ENCODE peak calls at places on chromosomes 13 and 19, in eight cellular contexts. One of them, this sample, is unnamed.

GRCh38 chr19:49873149-49873521 is 4.0 kb downstream of the AKT1S1 start:
- DNase-seq in fibroblast of mammary gland: no peak
- DNase-seq in IMR-90: no peak
- DNase-seq in AG04449: no peak
- DNase-seq in body of pancreas: no peak
- DNase-seq in left lung: no peak
- DNase-seq in ovary: peak; percentile 34
- DNase-seq in suprapubic skin: no peak
- DNase-seq in this sample: no peak

GRCh38 chr13:30681489-30682242 is 53.7 kb upstream of the ALOX5AP start:
- DNase-seq in fibroblast of mammary gland: peak; percentile 80
- DNase-seq in IMR-90: peak; percentile 80
- DNase-seq in AG04449: peak; percentile 34
- DNase-seq in body of pancreas: no peak
- DNase-seq in left lung: no peak
- DNase-seq in ovary: no peak
- DNase-seq in suprapubic skin: no peak
- DNase-seq in this sample: peak; percentile 66

GRCh38 chr13:97883356-97883755 is 70.1 kb upstream of the IPO5 start:
- DNase-seq in fibroblast of mammary gland: no peak
- DNase-seq in IMR-90: peak; percentile 8
- DNase-seq in AG04449: peak; percentile 19
- DNase-seq in body of pancreas: no peak
- DNase-seq in left lung: no peak
- DNase-seq in ovary: no peak
- DNase-seq in suprapubic skin: no peak
- DNase-seq in this sample: peak; percentile 56

GRCh38 chr19:48381178-48381950 is 10.0 kb downstream of the KDELR1 start:
- DNase-seq in fibroblast of mammary gland: no peak
- DNase-seq in IMR-90: no peak
- DNase-seq in AG04449: no peak
- DNase-seq in body of pancreas: no peak
- DNase-seq in left lung: no peak
- DNase-seq in ovary: no peak
- DNase-seq in suprapubic skin: no peak
- DNase-seq in this sample: no peak

GRCh38 chr19:4581381-4582111 is 22.1 kb upstream of the SEMA6B start:
- DNase-seq in fibroblast of mammary gland: no peak
- DNase-seq in IMR-90: no peak
- DNase-seq in AG04449: no peak
- DNase-seq in body of pancreas: no peak
- DNase-seq in left lung: no peak
- DNase-seq in ovary: no peak
- DNase-seq in suprapubic skin: no peak
- DNase-seq in this sample: peak; percentile 35

GRCh38 chr19:51750381-51751124 is 1.1 kb downstream of the FPR1 start:
- DNase-seq in fibroblast of mammary gland: peak; percentile 68
- DNase-seq in IMR-90: no peak
- DNase-seq in AG04449: no peak
- DNase-seq in body of pancreas: no peak
- DNase-seq in left lung: no peak
- DNase-seq in ovary: no peak
- DNase-seq in suprapubic skin: no peak
- DNase-seq in this sample: no peak

GRCh38 chr13:32415019-32415418 is 12.9 kb downstream of the N4BP2L1 start:
- DNase-seq in fibroblast of mammary gland: peak; percentile 28
- DNase-seq in IMR-90: no peak
- DNase-seq in AG04449: no peak
- DNase-seq in body of pancreas: no peak
- DNase-seq in left lung: no peak
- DNase-seq in ovary: no peak
- DNase-seq in suprapubic skin: no peak
- DNase-seq in this sample: peak; percentile 8

GRCh38 chr19:58558623-58559274 is 338 bp upstream of the UBE2M start:
- DNase-seq in fibroblast of mammary gland: peak; percentile 98
- DNase-seq in IMR-90: peak; percentile 98
- DNase-seq in AG04449: peak; percentile 89
- DNase-seq in body of pancreas: peak; percentile 99
- DNase-seq in left lung: peak; percentile 99
- DNase-seq in ovary: peak; percentile 100
- DNase-seq in suprapubic skin: peak; percentile 99
- DNase-seq in this sample: peak; percentile 99

GRCh38 chr19:54133312-54133956 is 4.1 kb upstream of the CNOT3 start:
- DNase-seq in fibroblast of mammary gland: peak; percentile 36
- DNase-seq in IMR-90: no peak
- DNase-seq in AG04449: peak; percentile 34
- DNase-seq in body of pancreas: no peak
- DNase-seq in left lung: no peak
- DNase-seq in ovary: no peak
- DNase-seq in suprapubic skin: no peak
- DNase-seq in this sample: no peak

GRCh38 chr19:36009220-36009619 is 607 bp upstream of the SYNE4 start:
- DNase-seq in fibroblast of mammary gland: peak; percentile 54
- DNase-seq in IMR-90: peak; percentile 48
- DNase-seq in AG04449: no peak
- DNase-seq in body of pancreas: peak; percentile 66
- DNase-seq in left lung: peak; percentile 66
- DNase-seq in ovary: peak; percentile 72
- DNase-seq in suprapubic skin: peak; percentile 78
- DNase-seq in this sample: peak; percentile 46

GRCh38 chr13:30319130-30319529 is 11.8 kb upstream of the KATNAL1 start:
- DNase-seq in fibroblast of mammary gland: no peak
- DNase-seq in IMR-90: no peak
- DNase-seq in AG04449: no peak
- DNase-seq in body of pancreas: no peak
- DNase-seq in left lung: no peak
- DNase-seq in ovary: no peak
- DNase-seq in suprapubic skin: no peak
- DNase-seq in this sample: no peak

GRCh38 chr19:46955114-46955812 is 64.4 kb upstream of the NPAS1 start:
- DNase-seq in fibroblast of mammary gland: peak; percentile 41
- DNase-seq in IMR-90: peak; percentile 52
- DNase-seq in AG04449: no peak
- DNase-seq in body of pancreas: no peak
- DNase-seq in left lung: no peak
- DNase-seq in ovary: no peak
- DNase-seq in suprapubic skin: no peak
- DNase-seq in this sample: peak; percentile 57

GRCh38 chr19:41999878-42000208 is 5.8 kb upstream of the ATP1A3 start:
- DNase-seq in fibroblast of mammary gland: no peak
- DNase-seq in IMR-90: no peak
- DNase-seq in AG04449: no peak
- DNase-seq in body of pancreas: no peak
- DNase-seq in left lung: no peak
- DNase-seq in ovary: no peak
- DNase-seq in suprapubic skin: no peak
- DNase-seq in this sample: no peak
- H3K4me3 ChIP-seq in fibroblast of mammary gland: no peak overlapping the region
- H3K4me3 ChIP-seq in IMR-90: no peak overlapping the region
- H3K4me3 ChIP-seq in AG04449: no peak overlapping the region
- H3K4me3 ChIP-seq in body of pancreas: no peak overlapping the region
- H3K4me3 ChIP-seq in left lung: no peak overlapping the region
- H3K4me3 ChIP-seq in ovary: no peak overlapping the region
- H3K4me3 ChIP-seq in suprapubic skin: no peak overlapping the region
- H3K4me3 ChIP-seq in this sample: no peak overlapping the region

GRCh38 chr19:13012390-13012689 is 17.1 kb downstream of the NFIX start:
- DNase-seq in fibroblast of mammary gland: no peak
- DNase-seq in IMR-90: no peak
- DNase-seq in AG04449: no peak
- DNase-seq in body of pancreas: no peak
- DNase-seq in left lung: no peak
- DNase-seq in ovary: no peak
- DNase-seq in suprapubic skin: no peak
- DNase-seq in this sample: no peak

GRCh38 chr19:13010992-13011652 is 15.8 kb downstream of the NFIX start:
- DNase-seq in fibroblast of mammary gland: no peak
- DNase-seq in IMR-90: no peak
- DNase-seq in AG04449: no peak
- DNase-seq in body of pancreas: no peak
- DNase-seq in left lung: no peak
- DNase-seq in ovary: no peak
- DNase-seq in suprapubic skin: no peak
- DNase-seq in this sample: no peak

GRCh38 chr19:13010038-13010991 is 15.0 kb downstream of the NFIX start:
- DNase-seq in fibroblast of mammary gland: peak; percentile 55
- DNase-seq in IMR-90: no peak
- DNase-seq in AG04449: no peak
- DNase-seq in body of pancreas: no peak
- DNase-seq in left lung: no peak
- DNase-seq in ovary: peak; percentile 65
- DNase-seq in suprapubic skin: no peak
- DNase-seq in this sample: peak; percentile 79

GRCh38 chr19:13012690-13013608 is 17.7 kb downstream of the NFIX start:
- DNase-seq in fibroblast of mammary gland: peak; percentile 85
- DNase-seq in IMR-90: peak; percentile 63
- DNase-seq in AG04449: no peak
- DNase-seq in body of pancreas: no peak
- DNase-seq in left lung: peak; percentile 74
- DNase-seq in ovary: peak; percentile 88
- DNase-seq in suprapubic skin: peak; percentile 81
- DNase-seq in this sample: peak; percentile 85

DNA sequence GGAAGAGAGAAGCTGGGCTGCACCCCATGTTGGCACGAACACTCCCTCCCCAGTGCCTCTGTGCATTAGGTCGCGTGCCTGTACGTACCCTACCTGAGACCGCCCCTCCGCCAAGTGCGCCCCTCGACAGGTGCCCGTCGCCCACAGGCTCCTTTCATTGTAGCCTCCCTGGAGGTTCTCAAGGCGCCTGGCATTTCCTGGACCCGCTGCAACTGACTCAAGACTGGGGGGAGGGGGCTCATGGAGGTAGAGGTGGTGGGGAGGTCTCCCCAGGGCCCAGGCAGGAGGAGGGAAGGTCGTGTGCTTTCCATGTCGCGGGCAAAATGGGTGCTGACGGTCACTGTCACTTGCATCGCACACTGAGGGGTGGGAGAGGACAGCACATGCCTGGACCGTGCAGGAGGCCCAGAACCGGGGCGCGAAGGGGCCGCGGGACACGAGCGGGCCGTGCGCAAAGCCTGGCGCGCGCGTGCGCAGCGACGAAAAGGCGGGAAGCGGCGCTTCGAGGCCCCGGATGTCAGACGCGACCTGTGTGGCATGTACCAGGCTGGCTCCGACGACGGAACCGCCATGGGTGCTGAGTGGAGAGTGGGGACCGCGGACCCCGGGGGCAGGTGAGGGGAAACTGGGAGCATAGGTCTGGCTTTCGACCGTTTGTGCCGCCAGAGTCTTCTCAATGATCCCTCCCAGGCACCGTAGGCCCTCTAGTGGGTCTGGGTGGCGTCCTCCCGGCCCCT is 16.5 kb downstream of the NFIX start:
- DNase-seq in fibroblast of mammary gland: no peak
- DNase-seq in IMR-90: no peak
- DNase-seq in AG04449: no peak
- DNase-seq in body of pancreas: no peak
- DNase-seq in left lung: no peak
- DNase-seq in ovary: peak; percentile 52
- DNase-seq in suprapubic skin: peak; percentile 73
- DNase-seq in this sample: no peak
- TF ChIP-seq CTCF in fibroblast of mammary gland: no peak
- TF ChIP-seq CTCF in IMR-90: no peak
- TF ChIP-seq CTCF in AG04449: no peak
- TF ChIP-seq CTCF in body of pancreas: no peak
- TF ChIP-seq CTCF in left lung: no peak
- TF ChIP-seq CTCF in ovary: no peak
- TF ChIP-seq CTCF in suprapubic skin: no peak
- TF ChIP-seq CTCF in this sample: no peak

GRCh38 chr13:112979406-112979902 is 10.4 kb downstream of the MCF2L start:
- DNase-seq in fibroblast of mammary gland: no peak
- DNase-seq in IMR-90: no peak
- DNase-seq in AG04449: no peak
- DNase-seq in body of pancreas: no peak
- DNase-seq in left lung: no peak
- DNase-seq in ovary: no peak
- DNase-seq in suprapubic skin: no peak
- DNase-seq in this sample: no peak
- H3K4me3 ChIP-seq in fibroblast of mammary gland: no peak overlapping the region
- H3K4me3 ChIP-seq in IMR-90: no peak overlapping the region
- H3K4me3 ChIP-seq in AG04449: no peak overlapping the region
- H3K4me3 ChIP-seq in body of pancreas: no peak overlapping the region
- H3K4me3 ChIP-seq in left lung: peak overlapping the region; percentile 41
- H3K4me3 ChIP-seq in ovary: peak overlapping the region; percentile 20
- H3K4me3 ChIP-seq in suprapubic skin: peak overlapping the region; percentile 37
- H3K4me3 ChIP-seq in this sample: no peak overlapping the region

DNA sequence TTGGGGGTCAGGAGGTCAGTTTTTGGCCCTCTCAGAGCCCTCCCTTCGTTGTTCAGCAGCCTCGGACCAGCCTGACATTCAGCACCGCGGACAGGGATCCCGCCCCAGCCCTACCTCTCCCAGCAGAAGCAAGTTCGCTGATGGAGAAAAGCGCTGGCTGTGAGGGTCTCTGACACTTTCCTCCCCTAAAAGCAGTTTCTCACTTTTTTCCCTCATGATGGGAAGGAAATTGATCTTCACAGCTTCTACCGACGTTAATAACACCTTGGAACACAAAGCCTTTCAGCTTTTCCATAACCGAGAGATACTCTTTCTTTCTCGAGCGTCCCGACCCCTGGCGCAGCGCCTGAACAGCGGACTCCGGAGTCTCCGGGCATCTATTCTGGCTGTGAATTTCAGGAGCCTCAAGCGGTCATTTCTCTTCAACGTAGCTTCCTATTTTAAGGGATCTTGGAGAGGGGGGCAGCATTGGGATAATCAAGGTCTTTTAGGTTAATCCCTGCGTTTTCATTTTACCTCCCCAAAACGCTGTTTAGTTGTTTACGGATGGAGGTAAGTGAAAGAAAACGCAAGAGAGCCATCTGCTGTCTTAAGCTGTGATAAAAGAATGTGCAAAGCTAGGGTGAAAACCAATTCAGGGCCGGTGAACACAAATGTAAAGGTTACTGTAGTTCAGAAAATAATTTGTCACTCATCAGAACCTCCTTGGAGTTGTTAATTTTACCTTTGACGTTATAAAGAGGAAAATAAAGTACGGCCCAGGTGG is 467.2 kb downstream of the ITGBL1 start:
- DNase-seq in fibroblast of mammary gland: peak; percentile 15
- DNase-seq in IMR-90: peak; percentile 10
- DNase-seq in AG04449: no peak
- DNase-seq in body of pancreas: no peak
- DNase-seq in left lung: peak; percentile 31
- DNase-seq in ovary: no peak
- DNase-seq in suprapubic skin: no peak
- DNase-seq in this sample: peak; percentile 20
- TF ChIP-seq CTCF in fibroblast of mammary gland: no peak
- TF ChIP-seq CTCF in IMR-90: no peak
- TF ChIP-seq CTCF in AG04449: no peak
- TF ChIP-seq CTCF in body of pancreas: no peak
- TF ChIP-seq CTCF in left lung: no peak
- TF ChIP-seq CTCF in ovary: no peak
- TF ChIP-seq CTCF in suprapubic skin: no peak
- TF ChIP-seq CTCF in this sample: no peak

This sample was measured in fibroblast of the aortic adventitia.